ENCODE peak calls at places on chromosomes 16 and 17, in eight cellular contexts. J is RWPE1, V is aorta, E is lower lobe of right lung, L is prostate gland, U is pancreas, Y is gastrocnemius medialis, A is H9. H is an unnamed sample.

GRCh38 chr17:4365628-4366311 is 705 bp downstream of the UBE2G1 start:
- DNase-seq in J (no peak), V (peak; percentile 84), E (peak; percentile 64), L (peak; percentile 34), U (peak; percentile 29), Y (no peak), A (peak; percentile 63), H (no peak)

GRCh38 chr17:45318561-45319230 is 1.9 kb upstream of the MAP3K14 start:
- DNase-seq in J (peak; percentile 64), V (no peak), E (no peak), L (no peak), U (no peak), Y (no peak), A (no peak), H (no peak)

GRCh38 chr16:31010539-31010938 is at the start of gene STX1B:
- DNase-seq in J (no peak), V (peak; percentile 75), E (no peak), L (no peak), U (no peak), Y (no peak), A (peak; percentile 81), H (no peak)

GRCh38 chr17:6069611-6070279 is 434 bp upstream of the WSCD1 start:
- DNase-seq in J (no peak), V (peak; percentile 56), E (no peak), L (no peak), U (no peak), Y (no peak), A (no peak), H (no peak)

GRCh38 chr16:29680180-29680598 is 1.2 kb downstream of the QPRT start:
- DNase-seq in J (no peak), V (no peak), E (no peak), L (no peak), U (no peak), Y (no peak), A (no peak), H (no peak)

GRCh38 chr17:63639125-63639524 is 16.9 kb downstream of the MAP3K3 start:
- DNase-seq in J (no peak), V (no peak), E (no peak), L (no peak), U (no peak), Y (no peak), A (no peak), H (no peak)

GRCh38 chr17:80948961-80949450 is 42.6 kb upstream of the CHMP6 start:
- DNase-seq in J (no peak), V (peak; percentile 79), E (peak; percentile 45), L (no peak), U (no peak), Y (no peak), A (no peak), H (no peak)

GRCh38 chr17:63542218-63542545 is 8.1 kb upstream of the DCAF7 start:
- DNase-seq in J (no peak), V (no peak), E (no peak), L (no peak), U (no peak), Y (no peak), A (no peak), H (no peak)

GRCh38 chr16:88783391-88784073 is 1.5 kb downstream of the PIEZO1 start:
- DNase-seq in J (no peak), V (no peak), E (peak; percentile 57), L (peak; percentile 65), U (no peak), Y (no peak), A (no peak), H (no peak)

GRCh38 chr17:41519501-41520224 is 973 bp upstream of the KRT15 start:
- DNase-seq in J (peak; percentile 88), V (no peak), E (no peak), L (peak; percentile 73), U (peak; percentile 36), Y (no peak), A (no peak), H (no peak)

GRCh38 chr17:40648326-40648968 is 829 bp upstream of the SMARCE1 start:
- DNase-seq in J (no peak), V (peak; percentile 80), E (no peak), L (peak; percentile 24), U (no peak), Y (no peak), A (no peak), H (no peak)

GRCh38 chr17:79843475-79843916 is 4.3 kb upstream of the CBX4 start:
- DNase-seq in J (no peak), V (peak; percentile 81), E (no peak), L (no peak), U (peak; percentile 25), Y (no peak), A (no peak), H (no peak)

GRCh38 chr17:27660436-27660835 is 29.4 kb downstream of the LGALS9 start:
- DNase-seq in J (no peak), V (no peak), E (no peak), L (no peak), U (no peak), Y (no peak), A (no peak), H (no peak)

GRCh38 chr17:4796550-4796915 is 569 bp downstream of the PSMB6 start:
- DNase-seq in J (peak; percentile 54), V (no peak), E (no peak), L (no peak), U (no peak), Y (no peak), A (peak; percentile 72), H (no peak)

GRCh38 chr16:12899529-12900168 is 1.7 kb upstream of the SHISA9 start:
- DNase-seq in J (peak; percentile 10), V (no peak), E (no peak), L (no peak), U (no peak), Y (no peak), A (no peak), H (no peak)

GRCh38 chr16:2008009-2008526 is 1.6 kb downstream of the ZNF598 start:
- DNase-seq in J (peak; percentile 88), V (no peak), E (no peak), L (no peak), U (peak; percentile 82), Y (no peak), A (no peak), H (no peak)

GRCh38 chr17:80786470-80786869 is 205.2 kb upstream of the CHMP6 start:
- DNase-seq in J (no peak), V (no peak), E (peak; percentile 7), L (no peak), U (no peak), Y (peak; percentile 47), A (peak; percentile 49), H (no peak)

GRCh38 chr16:53609536-53609935 is 94.1 kb downstream of the RPGRIP1L start:
- DNase-seq in J (no peak), V (no peak), E (no peak), L (no peak), U (no peak), Y (no peak), A (no peak), H (no peak)

GRCh38 chr17:45948498-45948880 is 50.6 kb upstream of the STH start:
- DNase-seq in J (no peak), V (no peak), E (no peak), L (no peak), U (no peak), Y (no peak), A (no peak), H (no peak)

GRCh38 chr17:7587831-7588230 is 2.1 kb downstream of the SOX15 start:
- DNase-seq in J (peak; percentile 85), V (no peak), E (no peak), L (no peak), U (no peak), Y (no peak), A (no peak), H (no peak)

GRCh38 chr17:76909971-76910760 is 42.0 kb downstream of the MGAT5B start:
- DNase-seq in J (peak; percentile 75), V (no peak), E (peak; percentile 68), L (peak; percentile 17), U (peak; percentile 14), Y (no peak), A (peak; percentile 89), H (no peak)

GRCh38 chr17:4147751-4148310 is 4.8 kb downstream of the CYB5D2 start:
- DNase-seq in J (no peak), V (peak; percentile 14), E (no peak), L (no peak), U (no peak), Y (no peak), A (no peak), H (no peak)

GRCh38 chr17:60080545-60080944 is 1.8 kb upstream of the HEATR6 start:
- DNase-seq in J (no peak), V (no peak), E (no peak), L (no peak), U (no peak), Y (no peak), A (no peak), H (no peak)

GRCh38 chr17:19461139-19461538 is 50.1 kb downstream of the RNF112 start:
- DNase-seq in J (no peak), V (no peak), E (no peak), L (no peak), U (no peak), Y (no peak), A (peak; percentile 85), H (no peak)
- H3K27ac ChIP-seq in J (no peak overlapping the region), V (no peak overlapping the region), E (no peak overlapping the region), L (no peak overlapping the region), U (no peak overlapping the region), Y (no peak overlapping the region), A (peak overlapping the region; percentile 38), H (no peak overlapping the region)

GRCh38 chr17:75266315-75267145 is 4.5 kb downstream of the MIF4GD start:
- DNase-seq in J (no peak), V (no peak), E (no peak), L (no peak), U (no peak), Y (no peak), A (no peak), H (no peak)
- H3K27ac ChIP-seq in J (peak overlapping the region; percentile 55), V (no peak overlapping the region), E (no peak overlapping the region), L (no peak overlapping the region), U (no peak overlapping the region), Y (peak overlapping the region; percentile 20), A (no peak overlapping the region), H (no peak overlapping the region)

GRCh38 chr17:28950017-28950751 is 1.1 kb downstream of the PHF12 start:
- DNase-seq in J (peak; percentile 26), V (peak; percentile 84), E (peak; percentile 77), L (peak; percentile 42), U (peak; percentile 65), Y (peak; percentile 18), A (peak; percentile 80), H (no peak)
- H3K27ac ChIP-seq in J (peak overlapping the region; percentile 96), V (peak overlapping the region; percentile 61), E (peak overlapping the region; percentile 90), L (peak overlapping the region; percentile 87), U (peak overlapping the region; percentile 87), Y (peak overlapping the region; percentile 97), A (peak overlapping the region; percentile 23), H (peak overlapping the region; percentile 75)

DNA sequence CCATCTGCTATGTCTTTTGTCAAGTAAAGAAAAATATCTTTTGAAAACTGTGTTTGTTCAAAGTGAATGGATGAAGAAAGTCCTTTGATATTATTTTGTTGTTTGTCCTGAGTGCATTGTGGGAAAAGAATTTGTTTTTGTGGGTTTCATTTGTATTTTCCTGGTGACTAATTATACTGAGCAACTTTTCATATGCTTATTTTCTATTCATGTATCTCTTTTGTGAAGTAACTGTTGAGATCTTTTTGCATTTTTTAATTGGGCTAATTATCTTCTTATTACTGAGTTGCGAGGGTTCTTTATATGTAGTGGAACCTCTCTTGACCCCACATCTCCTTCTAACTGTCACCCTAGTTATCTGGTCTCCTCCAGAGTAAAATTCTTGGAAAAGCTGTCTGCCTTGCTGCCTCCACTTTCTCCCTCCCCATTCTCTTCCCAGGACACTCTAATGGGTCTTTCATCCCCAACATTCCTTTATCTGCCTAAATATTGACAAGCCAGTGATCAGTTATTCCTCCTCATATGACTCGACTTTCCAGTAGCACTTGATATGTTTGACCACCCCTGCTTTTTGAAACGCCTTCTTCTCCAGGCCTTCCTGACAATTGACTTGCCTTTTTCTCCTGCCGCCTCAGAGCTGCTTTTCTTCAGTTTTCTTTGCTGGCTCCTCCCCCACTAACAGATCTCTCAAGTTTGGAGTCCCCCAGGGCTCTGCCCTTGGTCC is 117.6 kb upstream of the HAS3 start:
- DNase-seq in J (no peak), V (no peak), E (no peak), L (no peak), U (no peak), Y (no peak), A (no peak), H (no peak)
- H3K27ac ChIP-seq in J (peak overlapping the region; percentile 91), V (no peak overlapping the region), E (no peak overlapping the region), L (no peak overlapping the region), U (no peak overlapping the region), Y (no peak overlapping the region), A (no peak overlapping the region), H (no peak overlapping the region)

H was measured in AG04450.